ENCODE peak calls at places on chromosomes 1 and 21, in eight cellular contexts. One of them, this sample, is unnamed.

GRCh38 chr1:53562256-53562982 is 103.2 kb downstream of the DMRTB1 start:
- DNase-seq in DMS79: no peak
- DNase-seq in CD4-positive, alpha-beta T cell: no peak
- DNase-seq in NAMALWA: no peak
- DNase-seq in NCI-H446 treated with DMSO at 0.1 percent for 48 hours: no peak
- DNase-seq in kidney: peak; percentile 30
- DNase-seq in cardiac fibroblast: no peak
- DNase-seq in WTC11: peak; percentile 3
- DNase-seq in this sample: no peak

GRCh38 chr1:204714861-204715511 is 29.4 kb upstream of the LRRN2 start:
- DNase-seq in NCI-H446 treated with DMSO at 0.1 percent for 48 hours: peak; percentile 36
- DNase-seq in DMS79: no peak
- DNase-seq in CD4-positive, alpha-beta T cell: no peak
- DNase-seq in cardiac fibroblast: no peak
- DNase-seq in WTC11: peak; percentile 68
- DNase-seq in kidney: no peak
- DNase-seq in NAMALWA: peak; percentile 24
- DNase-seq in this sample: no peak

GRCh38 chr1:237671935-237672334 is 218.8 kb downstream of the ZP4 start:
- DNase-seq in cardiac fibroblast: no peak
- DNase-seq in DMS79: no peak
- DNase-seq in CD4-positive, alpha-beta T cell: no peak
- DNase-seq in kidney: no peak
- DNase-seq in WTC11: no peak
- DNase-seq in NAMALWA: no peak
- DNase-seq in NCI-H446 treated with DMSO at 0.1 percent for 48 hours: no peak
- DNase-seq in this sample: no peak

GRCh38 chr1:117616356-117616755 is 10.5 kb downstream of the TENT5C start:
- DNase-seq in NAMALWA: no peak
- DNase-seq in DMS79: no peak
- DNase-seq in NCI-H446 treated with DMSO at 0.1 percent for 48 hours: no peak
- DNase-seq in WTC11: no peak
- DNase-seq in cardiac fibroblast: no peak
- DNase-seq in CD4-positive, alpha-beta T cell: no peak
- DNase-seq in kidney: peak; percentile 71
- DNase-seq in this sample: no peak

GRCh38 chr1:152942161-152942560 is 4.8 kb upstream of the SPRR5 start:
- DNase-seq in kidney: no peak
- DNase-seq in WTC11: no peak
- DNase-seq in DMS79: no peak
- DNase-seq in NCI-H446 treated with DMSO at 0.1 percent for 48 hours: no peak
- DNase-seq in NAMALWA: no peak
- DNase-seq in cardiac fibroblast: no peak
- DNase-seq in CD4-positive, alpha-beta T cell: no peak
- DNase-seq in this sample: no peak

GRCh38 chr1:182962554-182963115 is 9.7 kb upstream of the SHCBP1L start:
- DNase-seq in cardiac fibroblast: peak; percentile 95
- DNase-seq in NAMALWA: peak; percentile 93
- DNase-seq in WTC11: peak; percentile 69
- DNase-seq in NCI-H446 treated with DMSO at 0.1 percent for 48 hours: peak; percentile 82
- DNase-seq in DMS79: peak; percentile 39
- DNase-seq in CD4-positive, alpha-beta T cell: no peak
- DNase-seq in kidney: peak; percentile 85
- DNase-seq in this sample: peak; percentile 91

GRCh38 chr1:57124170-57124569 is 158.4 kb upstream of the C8B start:
- DNase-seq in NCI-H446 treated with DMSO at 0.1 percent for 48 hours: no peak
- DNase-seq in NAMALWA: no peak
- DNase-seq in kidney: no peak
- DNase-seq in DMS79: no peak
- DNase-seq in cardiac fibroblast: no peak
- DNase-seq in CD4-positive, alpha-beta T cell: no peak
- DNase-seq in WTC11: no peak
- DNase-seq in this sample: no peak

GRCh38 chr1:223726380-223727001 is 14.2 kb downstream of the CAPN2 start:
- DNase-seq in NCI-H446 treated with DMSO at 0.1 percent for 48 hours: no peak
- DNase-seq in WTC11: peak; percentile 59
- DNase-seq in cardiac fibroblast: peak; percentile 93
- DNase-seq in kidney: peak; percentile 92
- DNase-seq in CD4-positive, alpha-beta T cell: peak; percentile 77
- DNase-seq in DMS79: no peak
- DNase-seq in NAMALWA: no peak
- DNase-seq in this sample: peak; percentile 96

GRCh38 chr1:195173753-195174152 is 1434.5 kb downstream of the KCNT2 start:
- DNase-seq in WTC11: no peak
- DNase-seq in kidney: no peak
- DNase-seq in DMS79: no peak
- DNase-seq in cardiac fibroblast: no peak
- DNase-seq in NCI-H446 treated with DMSO at 0.1 percent for 48 hours: no peak
- DNase-seq in CD4-positive, alpha-beta T cell: no peak
- DNase-seq in NAMALWA: no peak
- DNase-seq in this sample: no peak

GRCh38 chr21:23249760-23250159 is 2251.6 kb downstream of the NCAM2 start:
- DNase-seq in cardiac fibroblast: no peak
- DNase-seq in DMS79: no peak
- DNase-seq in NCI-H446 treated with DMSO at 0.1 percent for 48 hours: no peak
- DNase-seq in kidney: no peak
- DNase-seq in NAMALWA: no peak
- DNase-seq in CD4-positive, alpha-beta T cell: no peak
- DNase-seq in WTC11: no peak
- DNase-seq in this sample: no peak

GRCh38 chr1:2240251-2241156 is 12.4 kb downstream of the SKI start:
- DNase-seq in kidney: peak; percentile 93
- DNase-seq in cardiac fibroblast: peak; percentile 58
- DNase-seq in DMS79: no peak
- DNase-seq in CD4-positive, alpha-beta T cell: no peak
- DNase-seq in WTC11: no peak
- DNase-seq in NAMALWA: no peak
- DNase-seq in NCI-H446 treated with DMSO at 0.1 percent for 48 hours: no peak
- DNase-seq in this sample: no peak

GRCh38 chr1:39659110-39659509 is 12.8 kb downstream of the NT5C1A start:
- DNase-seq in WTC11: no peak
- DNase-seq in NAMALWA: no peak
- DNase-seq in CD4-positive, alpha-beta T cell: no peak
- DNase-seq in kidney: no peak
- DNase-seq in cardiac fibroblast: no peak
- DNase-seq in DMS79: no peak
- DNase-seq in NCI-H446 treated with DMSO at 0.1 percent for 48 hours: no peak
- DNase-seq in this sample: no peak

GRCh38 chr1:154483941-154484803 is 17.8 kb upstream of the TDRD10 start:
- DNase-seq in NAMALWA: no peak
- DNase-seq in cardiac fibroblast: peak; percentile 87
- DNase-seq in kidney: no peak
- DNase-seq in NCI-H446 treated with DMSO at 0.1 percent for 48 hours: no peak
- DNase-seq in DMS79: peak; percentile 37
- DNase-seq in CD4-positive, alpha-beta T cell: no peak
- DNase-seq in WTC11: no peak
- DNase-seq in this sample: peak; percentile 90

GRCh38 chr1:16088996-16089395 is 15.5 kb upstream of the FAM131C start:
- DNase-seq in NAMALWA: no peak
- DNase-seq in WTC11: no peak
- DNase-seq in CD4-positive, alpha-beta T cell: no peak
- DNase-seq in cardiac fibroblast: peak; percentile 87
- DNase-seq in kidney: peak; percentile 87
- DNase-seq in DMS79: no peak
- DNase-seq in NCI-H446 treated with DMSO at 0.1 percent for 48 hours: no peak
- DNase-seq in this sample: peak; percentile 44

GRCh38 chr21:35059742-35060141 is 10.6 kb upstream of the RUNX1 start:
- DNase-seq in DMS79: no peak
- DNase-seq in NAMALWA: no peak
- DNase-seq in WTC11: no peak
- DNase-seq in NCI-H446 treated with DMSO at 0.1 percent for 48 hours: no peak
- DNase-seq in cardiac fibroblast: no peak
- DNase-seq in CD4-positive, alpha-beta T cell: no peak
- DNase-seq in kidney: no peak
- DNase-seq in this sample: no peak

GRCh38 chr1:60068393-60069045 is 5.1 kb downstream of the C1orf87 start:
- DNase-seq in cardiac fibroblast: peak; percentile 48
- DNase-seq in kidney: no peak
- DNase-seq in WTC11: no peak
- DNase-seq in NCI-H446 treated with DMSO at 0.1 percent for 48 hours: no peak
- DNase-seq in CD4-positive, alpha-beta T cell: no peak
- DNase-seq in DMS79: no peak
- DNase-seq in NAMALWA: no peak
- DNase-seq in this sample: no peak

GRCh38 chr1:6002714-6003501 is 10.7 kb upstream of the NPHP4 start:
- DNase-seq in cardiac fibroblast: no peak
- DNase-seq in CD4-positive, alpha-beta T cell: no peak
- DNase-seq in DMS79: peak; percentile 82
- DNase-seq in WTC11: peak; percentile 13
- DNase-seq in NAMALWA: no peak
- DNase-seq in NCI-H446 treated with DMSO at 0.1 percent for 48 hours: no peak
- DNase-seq in kidney: peak; percentile 71
- DNase-seq in this sample: no peak

GRCh38 chr1:100250807-100251206 is 1.2 kb upstream of the DBT start:
- DNase-seq in DMS79: no peak
- DNase-seq in CD4-positive, alpha-beta T cell: no peak
- DNase-seq in kidney: no peak
- DNase-seq in WTC11: no peak
- DNase-seq in NCI-H446 treated with DMSO at 0.1 percent for 48 hours: no peak
- DNase-seq in cardiac fibroblast: no peak
- DNase-seq in NAMALWA: no peak
- DNase-seq in this sample: no peak

GRCh38 chr1:235107368-235108184 is 21.1 kb downstream of the TOMM20 start:
- DNase-seq in DMS79: no peak
- DNase-seq in NCI-H446 treated with DMSO at 0.1 percent for 48 hours: no peak
- DNase-seq in WTC11: no peak
- DNase-seq in NAMALWA: no peak
- DNase-seq in cardiac fibroblast: no peak
- DNase-seq in CD4-positive, alpha-beta T cell: no peak
- DNase-seq in kidney: no peak
- DNase-seq in this sample: no peak

GRCh38 chr1:23331713-23332112 is 12.4 kb downstream of the HNRNPR start:
- DNase-seq in kidney: no peak
- DNase-seq in NCI-H446 treated with DMSO at 0.1 percent for 48 hours: no peak
- DNase-seq in cardiac fibroblast: no peak
- DNase-seq in WTC11: no peak
- DNase-seq in NAMALWA: no peak
- DNase-seq in DMS79: no peak
- DNase-seq in CD4-positive, alpha-beta T cell: no peak
- DNase-seq in this sample: no peak

GRCh38 chr1:154809436-154810413 is 60.4 kb downstream of the KCNN3 start:
- DNase-seq in WTC11: no peak
- DNase-seq in DMS79: no peak
- DNase-seq in kidney: no peak
- DNase-seq in CD4-positive, alpha-beta T cell: no peak
- DNase-seq in NCI-H446 treated with DMSO at 0.1 percent for 48 hours: no peak
- DNase-seq in NAMALWA: peak; percentile 51
- DNase-seq in cardiac fibroblast: peak; percentile 49
- DNase-seq in this sample: peak; percentile 62

GRCh38 chr1:174974711-174975111 is 25.0 kb upstream of the CACYBP start:
- DNase-seq in cardiac fibroblast: no peak
- DNase-seq in NAMALWA: no peak
- DNase-seq in kidney: no peak
- DNase-seq in WTC11: no peak
- DNase-seq in CD4-positive, alpha-beta T cell: no peak
- DNase-seq in DMS79: no peak
- DNase-seq in NCI-H446 treated with DMSO at 0.1 percent for 48 hours: peak; percentile 89
- DNase-seq in this sample: no peak

GRCh38 chr1:30323841-30324240 is 399.5 kb downstream of the MATN1 start:
- DNase-seq in NCI-H446 treated with DMSO at 0.1 percent for 48 hours: no peak
- DNase-seq in kidney: no peak
- DNase-seq in WTC11: no peak
- DNase-seq in CD4-positive, alpha-beta T cell: no peak
- DNase-seq in cardiac fibroblast: no peak
- DNase-seq in NAMALWA: no peak
- DNase-seq in DMS79: no peak
- DNase-seq in this sample: no peak

GRCh38 chr1:227062306-227062705 is 122.2 kb downstream of the COQ8A start:
- DNase-seq in NCI-H446 treated with DMSO at 0.1 percent for 48 hours: no peak
- DNase-seq in kidney: no peak
- DNase-seq in WTC11: no peak
- DNase-seq in CD4-positive, alpha-beta T cell: no peak
- DNase-seq in DMS79: no peak
- DNase-seq in NAMALWA: no peak
- DNase-seq in cardiac fibroblast: no peak
- DNase-seq in this sample: peak; percentile 63

GRCh38 chr1:62076286-62076685 is 118.4 kb upstream of the L1TD1 start:
- DNase-seq in WTC11: no peak
- DNase-seq in NCI-H446 treated with DMSO at 0.1 percent for 48 hours: peak; percentile 46
- DNase-seq in CD4-positive, alpha-beta T cell: no peak
- DNase-seq in cardiac fibroblast: peak; percentile 78
- DNase-seq in NAMALWA: no peak
- DNase-seq in kidney: no peak
- DNase-seq in DMS79: no peak
- DNase-seq in this sample: peak; percentile 78

GRCh38 chr21:17071093-17071492 is 441.8 kb upstream of the CXADR start:
- DNase-seq in DMS79: no peak
- DNase-seq in cardiac fibroblast: no peak
- DNase-seq in NAMALWA: no peak
- DNase-seq in NCI-H446 treated with DMSO at 0.1 percent for 48 hours: no peak
- DNase-seq in CD4-positive, alpha-beta T cell: no peak
- DNase-seq in WTC11: no peak
- DNase-seq in kidney: no peak
- DNase-seq in this sample: no peak

GRCh38 chr1:7616076-7616833 is 154.8 kb upstream of the VAMP3 start:
- DNase-seq in kidney: no peak
- DNase-seq in DMS79: no peak
- DNase-seq in NCI-H446 treated with DMSO at 0.1 percent for 48 hours: no peak
- DNase-seq in WTC11: peak; percentile 79
- DNase-seq in CD4-positive, alpha-beta T cell: no peak
- DNase-seq in cardiac fibroblast: peak; percentile 36
- DNase-seq in NAMALWA: peak; percentile 42
- DNase-seq in this sample: peak; percentile 36

GRCh38 chr1:244297087-244297486 is 154.6 kb downstream of the ADSS2 start:
- DNase-seq in NCI-H446 treated with DMSO at 0.1 percent for 48 hours: no peak
- DNase-seq in cardiac fibroblast: no peak
- DNase-seq in WTC11: no peak
- DNase-seq in NAMALWA: no peak
- DNase-seq in kidney: no peak
- DNase-seq in CD4-positive, alpha-beta T cell: no peak
- DNase-seq in DMS79: no peak
- DNase-seq in this sample: no peak

GRCh38 chr1:220966473-220966872 is 87.2 kb downstream of the HLX start:
- DNase-seq in NAMALWA: no peak
- DNase-seq in DMS79: no peak
- DNase-seq in NCI-H446 treated with DMSO at 0.1 percent for 48 hours: no peak
- DNase-seq in kidney: no peak
- DNase-seq in WTC11: no peak
- DNase-seq in CD4-positive, alpha-beta T cell: no peak
- DNase-seq in cardiac fibroblast: no peak
- DNase-seq in this sample: no peak

This sample was measured in endothelial cell of umbilical vein.